ENCODE peak calls at places on chromosome 20, in ten cellular contexts. One of them, this sample, is unnamed.

GRCh38 chr20:45410887-45411286 is 2.8 kb downstream of the DBNDD2 start:
- DNase-seq in ascending aorta: no peak
- DNase-seq in colonic mucosa: peak
- DNase-seq in CD4-positive, alpha-beta memory T cell: no peak
- DNase-seq in psoas muscle: no peak
- DNase-seq in Panc1: no peak
- DNase-seq in ovary: no peak
- DNase-seq in kidney: no peak
- DNase-seq in GM23338: no peak
- DNase-seq in adrenal gland: no peak
- DNase-seq in this sample: no peak

GRCh38 chr20:59751075-59751711 is 146.9 kb downstream of the PHACTR3 start:
- DNase-seq in kidney: peak
- DNase-seq in GM23338: peak
- DNase-seq in adrenal gland: peak
- DNase-seq in colonic mucosa: peak
- DNase-seq in Panc1: peak
- DNase-seq in ovary: peak
- DNase-seq in CD4-positive, alpha-beta memory T cell: no peak
- DNase-seq in ascending aorta: peak
- DNase-seq in psoas muscle: peak
- DNase-seq in this sample: no peak

GRCh38 chr20:36468149-36469000 is 72.9 kb upstream of the MYL9 start:
- DNase-seq in adrenal gland: no peak
- DNase-seq in ovary: no peak
- DNase-seq in GM23338: no peak
- DNase-seq in colonic mucosa: peak
- DNase-seq in CD4-positive, alpha-beta memory T cell: no peak
- DNase-seq in psoas muscle: no peak
- DNase-seq in Panc1: no peak
- DNase-seq in kidney: no peak
- DNase-seq in ascending aorta: peak
- DNase-seq in this sample: no peak

GRCh38 chr20:20897922-20898321 is 185.5 kb upstream of the RALGAPA2 start:
- DNase-seq in GM23338: peak
- DNase-seq in CD4-positive, alpha-beta memory T cell: no peak
- DNase-seq in ascending aorta: no peak
- DNase-seq in colonic mucosa: no peak
- DNase-seq in adrenal gland: no peak
- DNase-seq in kidney: no peak
- DNase-seq in Panc1: no peak
- DNase-seq in ovary: no peak
- DNase-seq in psoas muscle: no peak
- DNase-seq in this sample: no peak

GRCh38 chr20:57283867-57284266 is 17.4 kb upstream of the BMP7 start:
- DNase-seq in kidney: no peak
- DNase-seq in adrenal gland: no peak
- DNase-seq in colonic mucosa: no peak
- DNase-seq in GM23338: no peak
- DNase-seq in ovary: no peak
- DNase-seq in Panc1: no peak
- DNase-seq in ascending aorta: no peak
- DNase-seq in psoas muscle: no peak
- DNase-seq in CD4-positive, alpha-beta memory T cell: no peak
- DNase-seq in this sample: no peak

GRCh38 chr20:62769346-62770071 is 26.8 kb upstream of the MRGBP start:
- DNase-seq in CD4-positive, alpha-beta memory T cell: no peak
- DNase-seq in kidney: peak
- DNase-seq in ascending aorta: no peak
- DNase-seq in adrenal gland: no peak
- DNase-seq in Panc1: no peak
- DNase-seq in colonic mucosa: no peak
- DNase-seq in ovary: no peak
- DNase-seq in psoas muscle: peak
- DNase-seq in GM23338: no peak
- DNase-seq in this sample: no peak

GRCh38 chr20:26169506-26169905 is 472.9 kb upstream of the ZNF337 start:
- DNase-seq in GM23338: no peak
- DNase-seq in CD4-positive, alpha-beta memory T cell: no peak
- DNase-seq in ascending aorta: no peak
- DNase-seq in psoas muscle: no peak
- DNase-seq in Panc1: no peak
- DNase-seq in kidney: no peak
- DNase-seq in adrenal gland: no peak
- DNase-seq in colonic mucosa: no peak
- DNase-seq in ovary: no peak
- DNase-seq in this sample: no peak

GRCh38 chr20:40547492-40548129 is 141.4 kb downstream of the MAFB start:
- DNase-seq in GM23338: no peak
- DNase-seq in kidney: no peak
- DNase-seq in ovary: no peak
- DNase-seq in colonic mucosa: no peak
- DNase-seq in psoas muscle: no peak
- DNase-seq in adrenal gland: no peak
- DNase-seq in CD4-positive, alpha-beta memory T cell: no peak
- DNase-seq in ascending aorta: no peak
- DNase-seq in Panc1: no peak
- DNase-seq in this sample: no peak

GRCh38 chr20:20823469-20823868 is 111.0 kb upstream of the RALGAPA2 start:
- DNase-seq in psoas muscle: no peak
- DNase-seq in colonic mucosa: no peak
- DNase-seq in ascending aorta: no peak
- DNase-seq in adrenal gland: no peak
- DNase-seq in Panc1: no peak
- DNase-seq in CD4-positive, alpha-beta memory T cell: no peak
- DNase-seq in kidney: no peak
- DNase-seq in GM23338: no peak
- DNase-seq in ovary: no peak
- DNase-seq in this sample: no peak

GRCh38 chr20:20837574-20838021 is 125.2 kb upstream of the RALGAPA2 start:
- DNase-seq in GM23338: peak
- DNase-seq in adrenal gland: peak
- DNase-seq in ovary: peak
- DNase-seq in Panc1: no peak
- DNase-seq in CD4-positive, alpha-beta memory T cell: peak
- DNase-seq in colonic mucosa: peak
- DNase-seq in ascending aorta: peak
- DNase-seq in psoas muscle: peak
- DNase-seq in kidney: no peak
- DNase-seq in this sample: no peak

GRCh38 chr20:63580796-63581461 is 6.9 kb upstream of the HELZ2 start:
- DNase-seq in ascending aorta: no peak
- DNase-seq in adrenal gland: peak
- DNase-seq in ovary: peak
- DNase-seq in Panc1: peak
- DNase-seq in GM23338: peak
- DNase-seq in kidney: no peak
- DNase-seq in colonic mucosa: no peak
- DNase-seq in CD4-positive, alpha-beta memory T cell: peak
- DNase-seq in psoas muscle: no peak
- DNase-seq in this sample: no peak

GRCh38 chr20:35306931-35307517 is 14.8 kb upstream of the FAM83C start:
- DNase-seq in psoas muscle: peak
- DNase-seq in kidney: no peak
- DNase-seq in adrenal gland: peak
- DNase-seq in colonic mucosa: peak
- DNase-seq in GM23338: peak
- DNase-seq in ovary: no peak
- DNase-seq in CD4-positive, alpha-beta memory T cell: no peak
- DNase-seq in Panc1: no peak
- DNase-seq in ascending aorta: peak
- DNase-seq in this sample: peak

DNA sequence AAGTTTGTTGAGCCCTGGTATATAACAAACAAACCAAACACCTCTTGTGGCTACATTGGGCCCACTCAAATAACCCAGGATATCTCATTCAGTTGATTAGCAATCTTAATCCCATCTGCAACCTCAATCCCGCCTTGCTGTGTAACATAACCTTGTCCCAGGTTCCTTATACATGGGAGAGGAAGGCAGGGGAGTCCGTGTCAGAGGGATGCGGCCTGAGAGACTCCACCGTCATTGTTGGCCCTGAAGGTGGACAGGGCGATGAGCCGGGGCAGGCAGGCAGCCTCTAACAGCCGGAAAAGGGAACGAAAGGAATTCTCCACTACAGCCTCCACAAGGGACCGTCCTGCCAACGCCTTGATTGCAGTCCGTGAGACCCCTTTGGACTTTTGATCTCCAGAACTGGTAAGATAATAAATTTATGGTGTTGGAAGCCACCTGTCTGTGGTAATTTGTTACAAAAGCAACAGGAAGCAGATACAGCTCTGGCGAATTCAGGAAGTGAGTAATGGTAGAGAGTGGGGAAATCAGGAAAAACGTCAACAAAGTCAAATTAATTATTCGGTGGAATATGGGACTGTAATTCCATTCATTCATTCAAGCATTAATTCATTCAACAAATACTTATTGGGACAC is 124.5 kb upstream of the SALL4 start:
- DNase-seq in Panc1: no peak
- DNase-seq in ascending aorta: no peak
- DNase-seq in CD4-positive, alpha-beta memory T cell: no peak
- DNase-seq in ovary: no peak
- DNase-seq in GM23338: no peak
- DNase-seq in kidney: no peak
- DNase-seq in adrenal gland: no peak
- DNase-seq in psoas muscle: no peak
- DNase-seq in colonic mucosa: no peak
- DNase-seq in this sample: no peak
- H3K4me3 ChIP-seq in Panc1: no peak
- H3K4me3 ChIP-seq in ascending aorta: no peak
- H3K4me3 ChIP-seq in CD4-positive, alpha-beta memory T cell: no peak
- H3K4me3 ChIP-seq in ovary: no peak
- H3K4me3 ChIP-seq in GM23338: no peak
- H3K4me3 ChIP-seq in kidney: no peak
- H3K4me3 ChIP-seq in adrenal gland: no peak
- H3K4me3 ChIP-seq in psoas muscle: no peak
- H3K4me3 ChIP-seq in colonic mucosa: no peak
- H3K4me3 ChIP-seq in this sample: no peak

GRCh38 chr20:3150908-3151307 is 8.8 kb downstream of the FASTKD5 start:
- DNase-seq in ovary: no peak
- DNase-seq in GM23338: no peak
- DNase-seq in Panc1: no peak
- DNase-seq in ascending aorta: no peak
- DNase-seq in adrenal gland: no peak
- DNase-seq in kidney: no peak
- DNase-seq in colonic mucosa: no peak
- DNase-seq in CD4-positive, alpha-beta memory T cell: no peak
- DNase-seq in psoas muscle: no peak
- DNase-seq in this sample: no peak
- H3K27ac ChIP-seq in ovary: no peak
- H3K27ac ChIP-seq in GM23338: no peak
- H3K27ac ChIP-seq in Panc1: no peak
- H3K27ac ChIP-seq in ascending aorta: no peak
- H3K27ac ChIP-seq in adrenal gland: no peak
- H3K27ac ChIP-seq in kidney: no peak
- H3K27ac ChIP-seq in colonic mucosa: no peak
- H3K27ac ChIP-seq in CD4-positive, alpha-beta memory T cell: no peak
- H3K27ac ChIP-seq in psoas muscle: peak
- H3K27ac ChIP-seq in this sample: no peak

GRCh38 chr20:51220293-51220706 is 197.4 kb upstream of the KCNG1 start:
- DNase-seq in CD4-positive, alpha-beta memory T cell: peak
- DNase-seq in psoas muscle: no peak
- DNase-seq in kidney: no peak
- DNase-seq in ascending aorta: peak
- DNase-seq in adrenal gland: no peak
- DNase-seq in GM23338: peak
- DNase-seq in colonic mucosa: peak
- DNase-seq in ovary: no peak
- DNase-seq in Panc1: no peak
- DNase-seq in this sample: peak

GRCh38 chr20:51219544-51219943 is 196.6 kb upstream of the KCNG1 start:
- DNase-seq in Panc1: no peak
- DNase-seq in ascending aorta: no peak
- DNase-seq in ovary: no peak
- DNase-seq in adrenal gland: no peak
- DNase-seq in psoas muscle: no peak
- DNase-seq in kidney: no peak
- DNase-seq in GM23338: no peak
- DNase-seq in CD4-positive, alpha-beta memory T cell: no peak
- DNase-seq in colonic mucosa: no peak
- DNase-seq in this sample: no peak

GRCh38 chr20:51221791-51222408 is 199.0 kb upstream of the KCNG1 start:
- DNase-seq in psoas muscle: peak
- DNase-seq in CD4-positive, alpha-beta memory T cell: no peak
- DNase-seq in Panc1: no peak
- DNase-seq in ascending aorta: no peak
- DNase-seq in adrenal gland: no peak
- DNase-seq in colonic mucosa: peak
- DNase-seq in ovary: no peak
- DNase-seq in GM23338: peak
- DNase-seq in kidney: no peak
- DNase-seq in this sample: peak

GRCh38 chr20:51223163-51223562 is 200.3 kb upstream of the KCNG1 start:
- DNase-seq in ascending aorta: no peak
- DNase-seq in colonic mucosa: no peak
- DNase-seq in Panc1: no peak
- DNase-seq in adrenal gland: no peak
- DNase-seq in CD4-positive, alpha-beta memory T cell: no peak
- DNase-seq in psoas muscle: no peak
- DNase-seq in GM23338: no peak
- DNase-seq in ovary: no peak
- DNase-seq in kidney: no peak
- DNase-seq in this sample: no peak

DNA sequence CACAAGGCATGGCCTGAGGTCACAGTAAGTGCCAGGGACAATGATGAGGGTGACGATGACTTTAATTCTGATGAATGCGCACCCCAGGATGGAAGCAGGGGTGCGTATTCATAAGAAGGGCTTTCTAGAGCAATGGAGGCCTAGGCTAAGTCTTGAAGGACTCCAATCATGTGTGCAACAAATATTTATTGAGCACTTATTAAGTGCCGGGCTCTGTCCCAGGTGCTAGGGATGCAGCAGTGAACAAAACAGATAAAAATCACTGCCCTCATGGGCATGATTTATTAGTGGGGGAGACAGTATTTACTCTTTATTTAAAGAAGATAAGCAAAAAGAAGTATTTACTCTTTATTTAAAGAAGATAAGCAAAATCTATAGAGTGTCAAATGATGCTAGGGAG is 198.2 kb upstream of the KCNG1 start:
- DNase-seq in colonic mucosa: no peak
- DNase-seq in ascending aorta: no peak
- DNase-seq in psoas muscle: no peak
- DNase-seq in ovary: no peak
- DNase-seq in Panc1: no peak
- DNase-seq in GM23338: no peak
- DNase-seq in adrenal gland: no peak
- DNase-seq in kidney: no peak
- DNase-seq in CD4-positive, alpha-beta memory T cell: no peak
- DNase-seq in this sample: no peak
- H3K4me3 ChIP-seq in colonic mucosa: no peak
- H3K4me3 ChIP-seq in ascending aorta: no peak
- H3K4me3 ChIP-seq in psoas muscle: no peak
- H3K4me3 ChIP-seq in ovary: no peak
- H3K4me3 ChIP-seq in Panc1: no peak
- H3K4me3 ChIP-seq in GM23338: peak
- H3K4me3 ChIP-seq in adrenal gland: no peak
- H3K4me3 ChIP-seq in kidney: no peak
- H3K4me3 ChIP-seq in CD4-positive, alpha-beta memory T cell: no peak
- H3K4me3 ChIP-seq in this sample: no peak

DNA sequence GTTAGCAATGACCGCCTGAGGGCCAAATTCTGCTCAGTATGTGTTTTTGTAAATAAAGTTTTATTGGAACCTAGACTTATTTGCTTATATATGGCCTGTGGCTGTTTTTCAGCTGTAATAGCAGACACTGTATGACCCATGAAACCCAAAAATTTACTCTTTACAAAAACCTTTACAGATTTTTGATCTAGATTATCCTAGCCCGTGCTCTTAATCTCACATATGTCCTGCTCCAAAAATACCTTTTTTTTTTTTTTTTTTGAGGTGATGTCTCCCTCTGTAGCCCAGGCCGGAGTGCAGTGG is 148.0 kb upstream of the ZNF217 start:
- DNase-seq in GM23338: no peak
- DNase-seq in adrenal gland: no peak
- DNase-seq in colonic mucosa: no peak
- DNase-seq in ascending aorta: no peak
- DNase-seq in CD4-positive, alpha-beta memory T cell: no peak
- DNase-seq in ovary: no peak
- DNase-seq in Panc1: no peak
- DNase-seq in kidney: no peak
- DNase-seq in psoas muscle: no peak
- DNase-seq in this sample: no peak
- H3K27ac ChIP-seq in GM23338: no peak
- H3K27ac ChIP-seq in adrenal gland: no peak
- H3K27ac ChIP-seq in colonic mucosa: no peak
- H3K27ac ChIP-seq in ascending aorta: no peak
- H3K27ac ChIP-seq in CD4-positive, alpha-beta memory T cell: no peak
- H3K27ac ChIP-seq in ovary: no peak
- H3K27ac ChIP-seq in Panc1: peak
- H3K27ac ChIP-seq in kidney: no peak
- H3K27ac ChIP-seq in psoas muscle: no peak
- H3K27ac ChIP-seq in this sample: no peak